ENCODE peak calls at places on chromosomes 1 and 21, in five cellular contexts. One of them, this sample, is unnamed.

GRCh38 chr1:112196008-112196588 is 199.9 kb upstream of the CTTNBP2NL start:
- DNase-seq in H1: no peak
- DNase-seq in K562: no peak
- DNase-seq in HepG2: no peak
- DNase-seq in GM12878: no peak
- DNase-seq in this sample: no peak

GRCh38 chr1:214518387-214518786 is 33.0 kb downstream of the PTPN14 start:
- DNase-seq in H1: no peak
- DNase-seq in K562: no peak
- DNase-seq in HepG2: no peak
- DNase-seq in GM12878: no peak
- DNase-seq in this sample: no peak

GRCh38 chr1:237411621-237412020 is 369.6 kb downstream of the RYR2 start:
- DNase-seq in H1: no peak
- DNase-seq in K562: no peak
- DNase-seq in HepG2: no peak
- DNase-seq in GM12878: no peak
- DNase-seq in this sample: no peak

GRCh38 chr1:191876631-191877030 is 281.6 kb upstream of the RGS18 start:
- DNase-seq in H1: no peak
- DNase-seq in K562: no peak
- DNase-seq in HepG2: no peak
- DNase-seq in GM12878: no peak
- DNase-seq in this sample: no peak

GRCh38 chr1:228270032-228270431 is 62.2 kb downstream of the OBSCN start:
- DNase-seq in H1: no peak
- DNase-seq in K562: no peak
- DNase-seq in HepG2: no peak
- DNase-seq in GM12878: no peak
- DNase-seq in this sample: no peak

GRCh38 chr1:206464456-206464964 is 5.8 kb upstream of the IKBKE start:
- DNase-seq in H1: no peak
- DNase-seq in K562: no peak
- DNase-seq in HepG2: no peak
- DNase-seq in GM12878: no peak
- DNase-seq in this sample: no peak

GRCh38 chr1:32101233-32101681 is 6.6 kb upstream of the KPNA6 start:
- DNase-seq in H1: no peak
- DNase-seq in K562: peak; percentile 43
- DNase-seq in HepG2: no peak
- DNase-seq in GM12878: no peak
- DNase-seq in this sample: no peak

GRCh38 chr1:155136728-155137127 is 1.1 kb downstream of the SLC50A1 start:
- DNase-seq in H1: no peak
- DNase-seq in K562: peak; percentile 6
- DNase-seq in HepG2: no peak
- DNase-seq in GM12878: no peak
- DNase-seq in this sample: no peak

GRCh38 chr1:229884765-229885164 is 182.3 kb upstream of the GALNT2 start:
- DNase-seq in H1: no peak
- DNase-seq in K562: no peak
- DNase-seq in HepG2: no peak
- DNase-seq in GM12878: no peak
- DNase-seq in this sample: peak; percentile 64

GRCh38 chr1:192579319-192579738 is 3.8 kb downstream of the RGS1 start:
- DNase-seq in H1: no peak
- DNase-seq in K562: no peak
- DNase-seq in HepG2: no peak
- DNase-seq in GM12878: no peak
- DNase-seq in this sample: no peak

GRCh38 chr21:43726686-43727570 is 8.0 kb downstream of the PDXK start:
- DNase-seq in H1: no peak
- DNase-seq in K562: no peak
- DNase-seq in HepG2: no peak
- DNase-seq in GM12878: no peak
- DNase-seq in this sample: no peak

GRCh38 chr1:119046429-119047039 is 58.4 kb upstream of the TBX15 start:
- DNase-seq in H1: no peak
- DNase-seq in K562: no peak
- DNase-seq in HepG2: no peak
- DNase-seq in GM12878: no peak
- DNase-seq in this sample: no peak

GRCh38 chr1:196148367-196148970 is 459.8 kb downstream of the KCNT2 start:
- DNase-seq in H1: no peak
- DNase-seq in K562: peak; percentile 23
- DNase-seq in HepG2: peak; percentile 6
- DNase-seq in GM12878: no peak
- DNase-seq in this sample: peak; percentile 12

GRCh38 chr1:207021876-207022596 is 10.5 kb downstream of the C1orf116 start:
- DNase-seq in H1: no peak
- DNase-seq in K562: no peak
- DNase-seq in HepG2: no peak
- DNase-seq in GM12878: no peak
- DNase-seq in this sample: no peak

GRCh38 chr1:29339176-29339575 is 102.9 kb downstream of the PTPRU start:
- DNase-seq in H1: no peak
- DNase-seq in K562: no peak
- DNase-seq in HepG2: no peak
- DNase-seq in GM12878: no peak
- DNase-seq in this sample: no peak
- TF ChIP-seq GABPA in H1: no peak
- TF ChIP-seq GABPA in K562: no peak
- TF ChIP-seq GABPA in HepG2: no peak
- TF ChIP-seq GABPA in GM12878: no peak
- TF ChIP-seq GABPA in this sample: no peak

GRCh38 chr21:32613436-32614043 is 1.4 kb upstream of the CFAP298 start:
- DNase-seq in H1: no peak
- DNase-seq in K562: no peak
- DNase-seq in HepG2: no peak
- DNase-seq in GM12878: no peak
- DNase-seq in this sample: no peak

GRCh38 chr21:32612075-32612998 is at the start of gene CFAP298:
- DNase-seq in H1: peak; percentile 54
- DNase-seq in K562: peak; percentile 89
- DNase-seq in HepG2: peak; percentile 85
- DNase-seq in GM12878: peak; percentile 67
- DNase-seq in this sample: peak; percentile 90

GRCh38 chr21:32612999-32613337 is 791 bp upstream of the CFAP298 start:
- DNase-seq in H1: no peak
- DNase-seq in K562: no peak
- DNase-seq in HepG2: no peak
- DNase-seq in GM12878: no peak
- DNase-seq in this sample: no peak

GRCh38 chr21:32611471-32611997 is 643 bp downstream of the CFAP298 start:
- DNase-seq in H1: no peak
- DNase-seq in K562: peak; percentile 51
- DNase-seq in HepG2: no peak
- DNase-seq in GM12878: no peak
- DNase-seq in this sample: peak; percentile 57
- TF ChIP-seq JUND in H1: no peak
- TF ChIP-seq JUND in K562: no peak
- TF ChIP-seq JUND in HepG2: no peak
- TF ChIP-seq JUND in GM12878: no peak
- TF ChIP-seq JUND in this sample: no peak

DNA sequence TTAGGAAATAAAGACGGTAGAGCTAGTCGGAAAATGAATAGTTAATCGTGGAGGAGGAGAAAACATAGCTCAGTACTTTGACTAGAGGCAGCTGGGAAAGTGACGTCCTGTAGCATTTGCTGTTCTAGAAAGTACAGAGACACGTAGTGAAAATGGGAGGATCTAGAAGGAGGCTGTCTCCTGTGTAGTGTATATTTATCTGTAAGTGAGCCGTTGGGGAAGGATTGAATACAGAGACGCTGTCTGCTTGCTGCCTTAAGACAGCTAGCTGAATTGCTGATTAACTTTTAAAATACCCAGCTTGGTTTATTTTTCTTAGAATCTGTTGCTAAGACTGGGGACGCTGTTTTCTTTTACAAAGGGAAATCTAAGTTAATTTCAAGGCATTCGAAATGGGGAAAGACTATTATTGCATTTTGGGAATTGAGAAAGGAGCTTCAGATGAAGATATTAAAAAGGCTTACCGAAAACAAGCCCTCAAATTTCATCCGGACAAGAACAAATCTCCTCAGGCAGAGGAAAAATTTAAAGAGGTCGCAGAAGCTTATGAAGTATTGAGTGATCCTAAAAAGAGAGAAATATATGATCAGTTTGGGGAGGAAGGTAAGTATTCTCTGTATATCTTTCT is at the start of gene DNAJB4:
- DNase-seq in H1: no peak
- DNase-seq in K562: peak; percentile 66
- DNase-seq in HepG2: peak; percentile 95
- DNase-seq in GM12878: peak; percentile 96
- DNase-seq in this sample: peak; percentile 61
- TF ChIP-seq USF2 in H1: no peak
- TF ChIP-seq USF2 in K562: no peak
- TF ChIP-seq USF2 in HepG2: no peak
- TF ChIP-seq USF2 in GM12878: no peak
- TF ChIP-seq USF2 in this sample: no peak

DNA sequence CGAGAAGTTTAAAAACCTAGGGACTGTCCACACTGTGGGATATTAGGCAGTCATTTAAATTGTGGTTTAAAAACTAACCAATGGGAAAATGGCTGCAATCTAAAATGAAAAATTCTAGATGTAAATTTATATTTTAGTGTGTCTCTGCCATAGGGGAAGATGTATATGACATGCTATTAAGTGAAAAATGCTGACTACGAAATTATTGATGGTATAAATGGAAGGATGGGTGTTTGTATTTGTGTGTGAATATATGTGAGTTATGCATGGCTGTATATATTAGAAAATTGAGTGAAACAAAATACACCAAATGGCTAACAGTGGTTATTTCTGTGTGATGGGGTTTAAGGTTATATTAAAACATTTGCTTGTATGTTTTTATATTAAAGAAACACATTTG is 260.8 kb downstream of the AJAP1 start:
- DNase-seq in H1: no peak
- DNase-seq in K562: no peak
- DNase-seq in HepG2: no peak
- DNase-seq in GM12878: no peak
- DNase-seq in this sample: no peak
- TF ChIP-seq GABPA in H1: no peak
- TF ChIP-seq GABPA in K562: no peak
- TF ChIP-seq GABPA in HepG2: no peak
- TF ChIP-seq GABPA in GM12878: no peak
- TF ChIP-seq GABPA in this sample: no peak

GRCh38 chr1:12327566-12327965 is 97.7 kb downstream of the VPS13D start:
- DNase-seq in H1: no peak
- DNase-seq in K562: no peak
- DNase-seq in HepG2: no peak
- DNase-seq in GM12878: no peak
- DNase-seq in this sample: no peak
- TF ChIP-seq JUND in H1: no peak
- TF ChIP-seq JUND in K562: no peak
- TF ChIP-seq JUND in HepG2: no peak
- TF ChIP-seq JUND in GM12878: no peak
- TF ChIP-seq JUND in this sample: no peak

This sample was measured in SK-N-SH.